ENCODE peak calls at places on chromosomes 4 and X, in eight cellular contexts. S is B cell, U is stomach, R is AG04449, Y is fibroblast of mammary gland, I is MM.1S, A is HepG2, H is BJ. J is an unnamed sample.

GRCh38 chr4:181569553-181569952 is 673.6 kb upstream of the TENM3 start:
- DNase-seq in S (no peak), Y (peak; percentile 73), H (no peak), I (peak; percentile 62), A (peak; percentile 9), U (no peak), R (peak; percentile 12), J (peak; percentile 26)

GRCh38 chrX:31334997-31335396 is 263.2 kb upstream of the FTHL17 start:
- DNase-seq in I (no peak), H (no peak), R (no peak), Y (no peak), A (no peak), S (no peak), U (no peak), J (no peak)

GRCh38 chrX:51825432-51825831 is 68.0 kb upstream of the MAGED1 start:
- DNase-seq in U (no peak), H (no peak), Y (peak; percentile 0), I (peak; percentile 17), R (no peak), A (no peak), S (no peak), J (no peak)

GRCh38 chr4:25550376-25551030 is 105.1 kb upstream of the SLC34A2 start:
- DNase-seq in A (no peak), S (no peak), I (no peak), H (no peak), Y (no peak), R (no peak), U (no peak), J (no peak)

GRCh38 chr4:149933120-149933519 is 117.5 kb upstream of the IQCM start:
- DNase-seq in S (no peak), U (no peak), A (no peak), R (no peak), I (no peak), Y (no peak), H (no peak), J (no peak)

GRCh38 chr4:38396845-38397547 is 267.0 kb upstream of the KLF3 start:
- DNase-seq in U (no peak), A (no peak), H (no peak), S (no peak), R (no peak), I (no peak), Y (no peak), J (no peak)

GRCh38 chr4:138439143-138439581 is 197.0 kb upstream of the SLC7A11 start:
- DNase-seq in R (no peak), U (no peak), H (no peak), A (no peak), S (no peak), Y (peak; percentile 11), I (no peak), J (no peak)

GRCh38 chr4:76984127-76984526 is 34.6 kb downstream of the SEPTIN11 start:
- DNase-seq in U (no peak), Y (peak; percentile 83), I (peak; percentile 85), R (no peak), A (peak; percentile 10), H (no peak), S (no peak), J (peak; percentile 29)

GRCh38 chr4:39043697-39044363 is 11.6 kb upstream of the TMEM156 start:
- DNase-seq in S (peak; percentile 24), U (no peak), H (no peak), Y (peak; percentile 33), I (peak; percentile 30), R (no peak), A (peak; percentile 24), J (peak; percentile 41)

GRCh38 chrX:24371391-24371972 is 11.0 kb downstream of the SUPT20HL1 start:
- DNase-seq in Y (peak; percentile 65), I (peak; percentile 52), H (no peak), R (no peak), A (peak; percentile 35), S (peak; percentile 62), U (peak; percentile 67), J (peak; percentile 69)

DNA sequence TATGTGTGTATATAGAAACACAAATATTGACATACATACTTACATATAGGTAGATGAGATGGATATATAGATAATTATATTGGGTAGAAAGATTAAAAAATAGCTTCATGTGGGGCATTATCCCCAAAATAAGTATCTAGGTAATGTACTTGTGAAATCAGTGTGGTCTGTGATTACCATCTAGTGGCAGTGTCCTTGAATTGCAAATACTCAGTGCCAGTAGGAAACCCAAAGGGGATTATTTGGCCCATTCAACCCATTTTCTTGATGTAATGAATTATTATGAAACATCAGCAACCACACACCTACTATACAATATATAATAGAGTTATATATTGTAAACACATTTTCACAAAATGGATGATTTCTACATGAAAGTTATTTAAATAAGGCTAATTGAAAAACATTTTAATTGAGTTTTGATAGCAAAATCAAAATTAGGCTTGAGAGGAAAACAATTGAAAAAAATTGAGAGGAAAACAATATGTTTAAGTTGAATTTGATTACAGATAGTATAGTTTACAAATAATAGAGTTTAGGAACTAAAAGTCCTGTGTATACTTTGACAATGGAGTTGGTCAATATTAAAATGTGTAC is 389.4 kb downstream of the GALNTL6 start:
- DNase-seq in H (peak; percentile 6), A (peak; percentile 10), Y (peak; percentile 49), S (peak; percentile 8), I (peak; percentile 40), U (no peak), R (no peak), J (peak; percentile 18)
- TF ChIP-seq CTCF in H (peak; percentile 69), A (peak; percentile 64), Y (peak; percentile 58), S (peak; percentile 72), I (peak; percentile 60), U (peak; percentile 53), R (peak; percentile 60), J (peak; percentile 36)

GRCh38 chr4:174454815-174455473 is 67.3 kb downstream of the HPGD start:
- DNase-seq in U (peak; percentile 57), I (no peak), Y (no peak), R (no peak), H (no peak), S (no peak), A (no peak), J (no peak)

GRCh38 chr4:174450051-174450450 is 72.2 kb downstream of the HPGD start:
- DNase-seq in I (no peak), A (no peak), U (no peak), R (no peak), S (no peak), H (no peak), Y (no peak), J (no peak)

GRCh38 chr4:174450452-174450851 is 71.8 kb downstream of the HPGD start:
- DNase-seq in I (no peak), H (no peak), A (no peak), S (no peak), R (no peak), Y (no peak), U (no peak), J (no peak)

GRCh38 chr4:174449152-174449551 is 73.1 kb downstream of the HPGD start:
- DNase-seq in I (no peak), Y (no peak), A (no peak), S (no peak), H (no peak), U (no peak), R (no peak), J (no peak)

DNA sequence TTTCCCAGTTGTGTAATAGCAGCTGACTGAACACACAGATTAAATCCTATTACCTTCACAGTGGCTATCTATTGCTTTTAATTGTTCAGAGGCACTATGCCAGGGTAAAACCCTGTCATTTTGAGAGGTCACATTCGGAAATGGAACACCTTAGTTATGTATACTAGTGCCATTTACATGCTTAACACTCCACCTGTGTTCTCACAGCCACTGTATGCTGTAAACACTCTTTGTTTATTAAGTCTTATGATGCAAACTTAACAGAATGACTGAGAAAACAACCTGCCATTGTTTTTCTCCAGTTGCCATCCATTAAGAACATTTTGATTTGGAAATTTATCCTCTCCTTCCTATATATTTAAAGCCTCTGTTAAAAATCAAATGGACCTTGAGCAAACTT is 70.4 kb downstream of the HPGD start:
- DNase-seq in R (no peak), U (no peak), I (no peak), S (no peak), A (no peak), Y (no peak), H (no peak), J (no peak)
- TF ChIP-seq CTCF in R (no peak), U (no peak), I (no peak), S (no peak), A (no peak), Y (no peak), H (no peak), J (no peak)

GRCh38 chr4:68803013-68803412 is 12.8 kb upstream of the UGT2B10 start:
- DNase-seq in I (no peak), H (no peak), R (no peak), U (no peak), S (no peak), A (no peak), Y (no peak), J (no peak)

GRCh38 chr4:68797048-68797447 is 18.7 kb upstream of the UGT2B10 start:
- DNase-seq in U (no peak), A (no peak), I (no peak), S (no peak), H (no peak), R (no peak), Y (no peak), J (no peak)

DNA sequence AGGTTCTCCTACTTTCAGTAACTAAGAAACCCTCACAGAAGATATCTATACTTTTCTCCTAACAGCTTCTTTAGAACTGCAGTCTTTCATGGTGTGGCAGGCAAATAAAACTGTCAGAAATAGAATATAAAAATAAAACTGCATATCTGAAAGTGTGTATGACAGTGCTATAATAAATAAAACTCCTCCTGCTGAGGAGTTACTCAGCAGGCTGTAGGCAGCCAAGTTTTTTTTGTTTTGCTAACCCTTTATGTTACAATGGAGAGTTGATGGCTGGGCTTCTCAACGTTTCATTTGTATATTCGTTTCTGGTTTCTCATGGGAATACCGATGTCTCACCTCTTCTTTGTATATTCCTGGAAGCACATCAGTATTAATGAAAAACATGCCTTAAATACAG is 18.2 kb upstream of the UGT2B10 start:
- DNase-seq in H (no peak), Y (no peak), U (no peak), I (no peak), R (no peak), A (no peak), S (no peak), J (no peak)
- TF ChIP-seq CTCF in H (no peak), Y (no peak), U (no peak), I (no peak), R (no peak), A (no peak), S (no peak), J (no peak)

GRCh38 chr4:71608674-71609062 is 175.2 kb downstream of the GC start:
- DNase-seq in H (no peak), I (no peak), R (no peak), U (no peak), S (no peak), A (no peak), Y (no peak), J (no peak)

GRCh38 chr4:71609651-71610050 is 174.2 kb downstream of the GC start:
- DNase-seq in H (no peak), S (no peak), R (no peak), A (no peak), Y (no peak), I (no peak), U (no peak), J (no peak)

GRCh38 chr4:71607109-71607508 is 176.8 kb downstream of the GC start:
- DNase-seq in R (no peak), A (no peak), U (no peak), H (no peak), I (no peak), Y (no peak), S (no peak), J (no peak)

GRCh38 chr4:71609159-71609558 is 174.7 kb downstream of the GC start:
- DNase-seq in H (no peak), Y (no peak), U (no peak), R (no peak), A (no peak), S (no peak), I (no peak), J (no peak)

GRCh38 chr4:71607780-71608673 is 175.9 kb downstream of the GC start:
- DNase-seq in U (no peak), A (peak; percentile 70), R (peak; percentile 10), I (no peak), H (peak; percentile 3), S (no peak), Y (no peak), J (no peak)
- TF ChIP-seq CTCF in U (no peak), A (no peak), R (no peak), I (no peak), H (no peak), S (no peak), Y (no peak), J (no peak)